ENCODE peak calls at places on chromosomes 11 and 22, in five cellular contexts. One of them, this sample, is unnamed.

GRCh38 chr11:73003083-73003482 is 139.0 kb downstream of the FCHSD2 start:
- DNase-seq in H1: no peak
- DNase-seq in trophoblast cell: no peak
- DNase-seq in H9: no peak
- DNase-seq in mesenchymal stem cell: no peak
- DNase-seq in this sample: no peak

GRCh38 chr11:128886401-128887119 is 4.6 kb upstream of the KCNJ5 start:
- DNase-seq in mesenchymal stem cell: no peak
- DNase-seq in H1: no peak
- DNase-seq in H9: no peak
- DNase-seq in trophoblast cell: no peak
- DNase-seq in this sample: no peak

GRCh38 chr22:41094036-41094435 is 1.6 kb downstream of the EP300 start:
- DNase-seq in mesenchymal stem cell: peak
- DNase-seq in trophoblast cell: no peak
- DNase-seq in H9: no peak
- DNase-seq in H1: no peak
- DNase-seq in this sample: no peak

GRCh38 chr11:22730319-22730718 is 63.9 kb downstream of the GAS2 start:
- DNase-seq in H1: no peak
- DNase-seq in mesenchymal stem cell: peak
- DNase-seq in trophoblast cell: no peak
- DNase-seq in H9: no peak
- DNase-seq in this sample: no peak

GRCh38 chr11:1479006-1479677 is 7.4 kb downstream of the MOB2 start:
- DNase-seq in H9: no peak
- DNase-seq in trophoblast cell: no peak
- DNase-seq in mesenchymal stem cell: no peak
- DNase-seq in H1: no peak
- DNase-seq in this sample: no peak

GRCh38 chr11:68970921-68971636 is 9.7 kb downstream of the MRGPRD start:
- DNase-seq in H9: peak
- DNase-seq in trophoblast cell: no peak
- DNase-seq in mesenchymal stem cell: no peak
- DNase-seq in H1: no peak
- DNase-seq in this sample: no peak

GRCh38 chr11:60987577-60988277 is 16.2 kb downstream of the CD6 start:
- DNase-seq in mesenchymal stem cell: no peak
- DNase-seq in H1: no peak
- DNase-seq in H9: no peak
- DNase-seq in trophoblast cell: no peak
- DNase-seq in this sample: no peak

GRCh38 chr11:62948765-62949320 is 27.7 kb upstream of the CHRM1 start:
- DNase-seq in H9: no peak
- DNase-seq in trophoblast cell: no peak
- DNase-seq in mesenchymal stem cell: no peak
- DNase-seq in H1: no peak
- DNase-seq in this sample: no peak

GRCh38 chr11:105673089-105673488 is 63.2 kb downstream of the GRIA4 start:
- DNase-seq in trophoblast cell: peak
- DNase-seq in mesenchymal stem cell: peak
- DNase-seq in H1: peak
- DNase-seq in H9: peak
- DNase-seq in this sample: peak

GRCh38 chr11:94563848-94564442 is 3.2 kb upstream of the PIWIL4 start:
- DNase-seq in trophoblast cell: no peak
- DNase-seq in H1: no peak
- DNase-seq in mesenchymal stem cell: no peak
- DNase-seq in H9: no peak
- DNase-seq in this sample: no peak

GRCh38 chr11:8814209-8814922 is 96.6 kb upstream of the AKIP1 start:
- DNase-seq in H1: no peak
- DNase-seq in mesenchymal stem cell: peak
- DNase-seq in H9: no peak
- DNase-seq in trophoblast cell: peak
- DNase-seq in this sample: no peak

GRCh38 chr22:36153756-36154155 is 6.8 kb downstream of the APOL3 start:
- DNase-seq in H9: no peak
- DNase-seq in H1: no peak
- DNase-seq in trophoblast cell: no peak
- DNase-seq in mesenchymal stem cell: no peak
- DNase-seq in this sample: no peak

GRCh38 chr11:120226242-120226641 is 13.7 kb upstream of the POU2F3 start:
- DNase-seq in H1: no peak
- DNase-seq in mesenchymal stem cell: no peak
- DNase-seq in trophoblast cell: no peak
- DNase-seq in H9: no peak
- DNase-seq in this sample: no peak

DNA sequence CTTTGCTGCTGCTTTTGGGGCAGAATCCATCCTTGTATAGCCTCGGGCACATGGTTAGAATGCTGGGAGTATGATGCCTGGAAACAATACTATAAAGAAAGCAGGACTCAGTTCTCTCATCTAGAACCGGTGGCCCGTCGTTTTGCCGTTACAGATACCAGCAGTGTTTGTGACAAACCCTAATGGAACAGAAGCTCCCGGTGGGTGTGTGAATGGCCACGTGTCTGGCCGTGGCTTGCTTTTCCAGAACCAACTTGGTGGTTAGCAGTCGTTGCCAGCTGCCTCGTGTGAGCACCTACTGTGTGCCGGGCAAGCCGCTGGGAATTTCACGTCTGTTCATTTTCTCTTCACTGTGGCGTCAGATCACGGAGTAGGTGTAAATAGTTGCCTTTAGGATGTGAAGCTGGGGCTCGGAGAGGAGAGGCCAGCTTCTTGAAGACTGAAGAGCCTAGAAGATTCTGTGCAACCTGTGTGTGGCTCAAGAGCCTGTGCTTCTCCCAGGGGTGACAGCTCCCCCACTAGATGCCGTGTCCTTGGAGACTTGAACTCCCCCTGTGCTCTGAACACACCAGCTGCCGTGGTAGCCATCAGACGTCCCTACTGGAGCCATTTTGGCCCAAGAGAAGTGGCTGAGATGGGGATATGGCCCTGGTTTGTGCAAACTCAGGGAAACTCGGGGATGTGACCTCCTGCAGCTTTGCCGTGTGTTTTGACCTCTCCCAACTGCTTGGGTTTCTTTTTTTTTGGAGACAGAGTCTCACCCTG is 57.5 kb upstream of the PPARA start:
- DNase-seq in mesenchymal stem cell: no peak
- DNase-seq in H9: no peak
- DNase-seq in H1: no peak
- DNase-seq in trophoblast cell: no peak
- DNase-seq in this sample: no peak
- H3K23ac ChIP-seq in mesenchymal stem cell: no peak
- H3K23ac ChIP-seq in H9: no peak
- H3K23ac ChIP-seq in H1: no peak
- H3K23ac ChIP-seq in trophoblast cell: no peak
- H3K23ac ChIP-seq in this sample: peak

GRCh38 chr11:84947970-84948600 is 679.1 kb downstream of the DLG2 start:
- DNase-seq in H1: no peak
- DNase-seq in H9: no peak
- DNase-seq in mesenchymal stem cell: no peak
- DNase-seq in trophoblast cell: no peak
- DNase-seq in this sample: no peak
- H2BK12ac ChIP-seq in H1: no peak
- H2BK12ac ChIP-seq in H9: no peak
- H2BK12ac ChIP-seq in mesenchymal stem cell: no peak
- H2BK12ac ChIP-seq in trophoblast cell: no peak
- H2BK12ac ChIP-seq in this sample: no peak

GRCh38 chr11:65042899-65043298 is 1.9 kb downstream of the SAC3D1 start:
- DNase-seq in H9: no peak
- DNase-seq in mesenchymal stem cell: no peak
- DNase-seq in trophoblast cell: no peak
- DNase-seq in H1: no peak
- DNase-seq in this sample: no peak

GRCh38 chr11:65045061-65045460 is 4.1 kb downstream of the SAC3D1 start:
- DNase-seq in trophoblast cell: no peak
- DNase-seq in H9: no peak
- DNase-seq in H1: no peak
- DNase-seq in mesenchymal stem cell: no peak
- DNase-seq in this sample: no peak

GRCh38 chr11:65043881-65044501 is 3.0 kb downstream of the SAC3D1 start:
- DNase-seq in trophoblast cell: no peak
- DNase-seq in mesenchymal stem cell: no peak
- DNase-seq in H9: no peak
- DNase-seq in H1: no peak
- DNase-seq in this sample: no peak

GRCh38 chr11:65040520-65041205 is 347 bp upstream of the SAC3D1 start:
- DNase-seq in trophoblast cell: peak
- DNase-seq in H9: peak
- DNase-seq in H1: peak
- DNase-seq in mesenchymal stem cell: peak
- DNase-seq in this sample: peak

GRCh38 chr11:65041206-65042035 is at the start of gene SAC3D1:
- DNase-seq in mesenchymal stem cell: peak
- DNase-seq in H9: no peak
- DNase-seq in trophoblast cell: peak
- DNase-seq in H1: no peak
- DNase-seq in this sample: peak
- H3K23ac ChIP-seq in mesenchymal stem cell: peak
- H3K23ac ChIP-seq in H9: no peak
- H3K23ac ChIP-seq in trophoblast cell: no peak
- H3K23ac ChIP-seq in H1: no peak
- H3K23ac ChIP-seq in this sample: peak

GRCh38 chr11:108522318-108522717 is 24.1 kb upstream of the POGLUT3 start:
- DNase-seq in mesenchymal stem cell: no peak
- DNase-seq in H9: no peak
- DNase-seq in trophoblast cell: no peak
- DNase-seq in H1: no peak
- DNase-seq in this sample: no peak
- H2BK12ac ChIP-seq in mesenchymal stem cell: no peak
- H2BK12ac ChIP-seq in H9: no peak
- H2BK12ac ChIP-seq in trophoblast cell: no peak
- H2BK12ac ChIP-seq in H1: no peak
- H2BK12ac ChIP-seq in this sample: no peak

GRCh38 chr11:115941481-115941993 is 437.3 kb upstream of the CADM1 start:
- DNase-seq in H9: no peak
- DNase-seq in mesenchymal stem cell: peak
- DNase-seq in trophoblast cell: peak
- DNase-seq in H1: no peak
- DNase-seq in this sample: no peak
- H3K23ac ChIP-seq in H9: no peak
- H3K23ac ChIP-seq in mesenchymal stem cell: no peak
- H3K23ac ChIP-seq in trophoblast cell: no peak
- H3K23ac ChIP-seq in H1: no peak
- H3K23ac ChIP-seq in this sample: no peak

DNA sequence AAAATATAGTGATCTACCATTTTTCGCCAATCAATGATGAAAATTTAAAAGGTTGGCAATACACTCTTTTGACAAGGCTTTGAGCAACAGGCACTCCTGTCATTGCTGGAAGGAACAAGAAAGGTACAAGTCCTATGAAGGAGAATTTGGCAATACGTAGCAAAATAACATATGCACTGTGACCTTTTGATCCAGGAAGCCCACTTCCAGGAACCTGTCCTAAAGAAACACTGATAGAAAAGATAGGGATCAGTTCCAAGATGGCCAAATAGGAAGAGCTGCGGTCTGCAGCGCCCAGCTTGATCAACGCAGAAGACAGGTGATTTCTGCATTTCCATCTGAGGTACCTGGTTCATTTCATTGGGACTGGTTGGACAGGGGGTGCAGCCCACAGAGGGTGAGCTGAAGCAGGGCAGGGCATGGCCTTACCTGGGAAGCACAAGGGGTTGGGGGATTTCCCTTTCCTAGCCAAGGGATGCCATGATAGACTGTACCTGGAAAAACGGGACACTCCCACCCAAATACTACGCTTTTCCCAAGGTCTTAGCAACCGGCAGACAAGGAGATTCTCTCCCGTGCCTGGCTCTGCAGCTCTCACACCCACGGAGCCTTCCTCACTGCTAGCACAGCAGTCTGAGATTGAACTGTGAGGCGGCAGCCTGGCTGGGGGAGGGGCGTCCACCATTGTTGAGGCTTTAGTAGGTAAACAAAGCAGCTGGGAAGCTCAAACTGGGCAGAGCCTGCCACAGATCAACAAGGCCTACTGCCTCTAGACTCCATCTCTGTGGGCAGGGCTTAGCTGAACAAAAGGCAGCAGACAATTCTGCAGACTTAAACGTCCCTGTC is 69.7 kb upstream of the GALNT18 start:
- DNase-seq in H1: peak
- DNase-seq in trophoblast cell: no peak
- DNase-seq in mesenchymal stem cell: no peak
- DNase-seq in H9: peak
- DNase-seq in this sample: peak
- H2BK12ac ChIP-seq in H1: peak
- H2BK12ac ChIP-seq in trophoblast cell: no peak
- H2BK12ac ChIP-seq in mesenchymal stem cell: no peak
- H2BK12ac ChIP-seq in H9: no peak
- H2BK12ac ChIP-seq in this sample: no peak

GRCh38 chr11:102240502-102240901 is 76.8 kb upstream of the BIRC3 start:
- DNase-seq in H1: no peak
- DNase-seq in H9: no peak
- DNase-seq in trophoblast cell: no peak
- DNase-seq in mesenchymal stem cell: peak
- DNase-seq in this sample: no peak
- H3K23ac ChIP-seq in H1: no peak
- H3K23ac ChIP-seq in H9: no peak
- H3K23ac ChIP-seq in trophoblast cell: no peak
- H3K23ac ChIP-seq in mesenchymal stem cell: no peak
- H3K23ac ChIP-seq in this sample: no peak

GRCh38 chr11:74566386-74566960 is 25.9 kb upstream of the POLD3 start:
- DNase-seq in trophoblast cell: no peak
- DNase-seq in H9: no peak
- DNase-seq in H1: no peak
- DNase-seq in mesenchymal stem cell: no peak
- DNase-seq in this sample: no peak
- H2BK12ac ChIP-seq in trophoblast cell: no peak
- H2BK12ac ChIP-seq in H9: no peak
- H2BK12ac ChIP-seq in H1: no peak
- H2BK12ac ChIP-seq in mesenchymal stem cell: no peak
- H2BK12ac ChIP-seq in this sample: no peak

This sample was measured in neuronal stem cell.